ENCODE peak calls at places on chromosomes 5 and 9, in eight cellular contexts. One of them, this sample, is unnamed.

GRCh38 chr5:35859101-35859661 is 2.5 kb downstream of the IL7R start:
- DNase-seq in uterus: no peak
- DNase-seq in adrenal gland: no peak
- DNase-seq in GM23248: peak
- DNase-seq in heart right ventricle: no peak
- DNase-seq in Peyer's patch: no peak
- DNase-seq in PC-3: peak
- DNase-seq in aorta: no peak
- DNase-seq in this sample: no peak

GRCh38 chr9:128099932-128100491 is 27.5 kb downstream of the PTGES2 start:
- DNase-seq in uterus: peak
- DNase-seq in adrenal gland: no peak
- DNase-seq in GM23248: peak
- DNase-seq in heart right ventricle: no peak
- DNase-seq in Peyer's patch: peak
- DNase-seq in PC-3: no peak
- DNase-seq in aorta: peak
- DNase-seq in this sample: no peak

GRCh38 chr9:34653131-34653530 is 1.1 kb downstream of the IL11RA start:
- DNase-seq in uterus: no peak
- DNase-seq in adrenal gland: no peak
- DNase-seq in GM23248: peak
- DNase-seq in heart right ventricle: no peak
- DNase-seq in Peyer's patch: no peak
- DNase-seq in PC-3: no peak
- DNase-seq in aorta: no peak
- DNase-seq in this sample: no peak

GRCh38 chr5:176647870-176648466 is 684 bp downstream of the TSPAN17 start:
- DNase-seq in uterus: peak
- DNase-seq in adrenal gland: peak
- DNase-seq in GM23248: peak
- DNase-seq in heart right ventricle: peak
- DNase-seq in Peyer's patch: peak
- DNase-seq in PC-3: peak
- DNase-seq in aorta: peak
- DNase-seq in this sample: no peak

GRCh38 chr5:174725991-174726601 is 1.7 kb downstream of the MSX2 start:
- DNase-seq in uterus: no peak
- DNase-seq in adrenal gland: no peak
- DNase-seq in GM23248: no peak
- DNase-seq in heart right ventricle: no peak
- DNase-seq in Peyer's patch: no peak
- DNase-seq in PC-3: no peak
- DNase-seq in aorta: no peak
- DNase-seq in this sample: no peak

GRCh38 chr9:79623799-79624721 is 52.3 kb downstream of the TLE4 start:
- DNase-seq in uterus: no peak
- DNase-seq in adrenal gland: peak
- DNase-seq in GM23248: peak
- DNase-seq in heart right ventricle: peak
- DNase-seq in Peyer's patch: no peak
- DNase-seq in PC-3: peak
- DNase-seq in aorta: no peak
- DNase-seq in this sample: no peak

GRCh38 chr5:53399921-53400697 is 80.3 kb upstream of the FST start:
- DNase-seq in uterus: no peak
- DNase-seq in adrenal gland: no peak
- DNase-seq in GM23248: peak
- DNase-seq in heart right ventricle: no peak
- DNase-seq in Peyer's patch: no peak
- DNase-seq in PC-3: no peak
- DNase-seq in aorta: no peak
- DNase-seq in this sample: no peak

GRCh38 chr5:143412656-143413342 is 9.3 kb upstream of the NR3C1 start:
- DNase-seq in uterus: no peak
- DNase-seq in adrenal gland: no peak
- DNase-seq in GM23248: no peak
- DNase-seq in heart right ventricle: no peak
- DNase-seq in Peyer's patch: no peak
- DNase-seq in PC-3: no peak
- DNase-seq in aorta: no peak
- DNase-seq in this sample: no peak

GRCh38 chr9:87320485-87320884 is 177.2 kb upstream of the DAPK1 start:
- DNase-seq in uterus: no peak
- DNase-seq in adrenal gland: no peak
- DNase-seq in GM23248: no peak
- DNase-seq in heart right ventricle: no peak
- DNase-seq in Peyer's patch: no peak
- DNase-seq in PC-3: no peak
- DNase-seq in aorta: no peak
- DNase-seq in this sample: no peak

GRCh38 chr5:92565673-92566072 is 1015.3 kb downstream of the NR2F1-AS1 start:
- DNase-seq in uterus: no peak
- DNase-seq in adrenal gland: no peak
- DNase-seq in GM23248: no peak
- DNase-seq in heart right ventricle: no peak
- DNase-seq in Peyer's patch: no peak
- DNase-seq in PC-3: no peak
- DNase-seq in aorta: no peak
- DNase-seq in this sample: no peak

GRCh38 chr5:92566113-92566767 is 1014.8 kb downstream of the NR2F1-AS1 start:
- DNase-seq in uterus: no peak
- DNase-seq in adrenal gland: no peak
- DNase-seq in GM23248: no peak
- DNase-seq in heart right ventricle: no peak
- DNase-seq in Peyer's patch: no peak
- DNase-seq in PC-3: no peak
- DNase-seq in aorta: no peak
- DNase-seq in this sample: no peak

GRCh38 chr5:92567831-92568450 is 1013.1 kb downstream of the NR2F1-AS1 start:
- DNase-seq in uterus: no peak
- DNase-seq in adrenal gland: no peak
- DNase-seq in GM23248: no peak
- DNase-seq in heart right ventricle: no peak
- DNase-seq in Peyer's patch: no peak
- DNase-seq in PC-3: no peak
- DNase-seq in aorta: no peak
- DNase-seq in this sample: no peak

GRCh38 chr5:92574023-92574422 is 1007.0 kb downstream of the NR2F1-AS1 start:
- DNase-seq in uterus: no peak
- DNase-seq in adrenal gland: no peak
- DNase-seq in GM23248: no peak
- DNase-seq in heart right ventricle: no peak
- DNase-seq in Peyer's patch: no peak
- DNase-seq in PC-3: no peak
- DNase-seq in aorta: no peak
- DNase-seq in this sample: no peak

GRCh38 chr5:92568522-92568921 is 1012.5 kb downstream of the NR2F1-AS1 start:
- DNase-seq in uterus: no peak
- DNase-seq in adrenal gland: no peak
- DNase-seq in GM23248: no peak
- DNase-seq in heart right ventricle: no peak
- DNase-seq in Peyer's patch: no peak
- DNase-seq in PC-3: no peak
- DNase-seq in aorta: no peak
- DNase-seq in this sample: no peak
- H3K27ac ChIP-seq in uterus: no peak
- H3K27ac ChIP-seq in adrenal gland: no peak
- H3K27ac ChIP-seq in GM23248: no peak
- H3K27ac ChIP-seq in heart right ventricle: no peak
- H3K27ac ChIP-seq in Peyer's patch: no peak
- H3K27ac ChIP-seq in PC-3: no peak
- H3K27ac ChIP-seq in aorta: no peak
- H3K27ac ChIP-seq in this sample: no peak

GRCh38 chr5:138974227-138975063 is 99.3 kb upstream of the LRRTM2 start:
- DNase-seq in uterus: peak
- DNase-seq in adrenal gland: peak
- DNase-seq in GM23248: peak
- DNase-seq in heart right ventricle: peak
- DNase-seq in Peyer's patch: no peak
- DNase-seq in PC-3: no peak
- DNase-seq in aorta: no peak
- DNase-seq in this sample: peak

GRCh38 chr5:138972836-138973235 is 97.7 kb upstream of the LRRTM2 start:
- DNase-seq in uterus: no peak
- DNase-seq in adrenal gland: no peak
- DNase-seq in GM23248: no peak
- DNase-seq in heart right ventricle: no peak
- DNase-seq in Peyer's patch: no peak
- DNase-seq in PC-3: no peak
- DNase-seq in aorta: no peak
- DNase-seq in this sample: no peak

GRCh38 chr5:138969323-138970013 is 94.3 kb upstream of the LRRTM2 start:
- DNase-seq in uterus: no peak
- DNase-seq in adrenal gland: peak
- DNase-seq in GM23248: no peak
- DNase-seq in heart right ventricle: no peak
- DNase-seq in Peyer's patch: no peak
- DNase-seq in PC-3: no peak
- DNase-seq in aorta: no peak
- DNase-seq in this sample: no peak

GRCh38 chr5:138975098-138975847 is 100.1 kb upstream of the LRRTM2 start:
- DNase-seq in uterus: peak
- DNase-seq in adrenal gland: peak
- DNase-seq in GM23248: peak
- DNase-seq in heart right ventricle: peak
- DNase-seq in Peyer's patch: no peak
- DNase-seq in PC-3: no peak
- DNase-seq in aorta: no peak
- DNase-seq in this sample: peak

DNA sequence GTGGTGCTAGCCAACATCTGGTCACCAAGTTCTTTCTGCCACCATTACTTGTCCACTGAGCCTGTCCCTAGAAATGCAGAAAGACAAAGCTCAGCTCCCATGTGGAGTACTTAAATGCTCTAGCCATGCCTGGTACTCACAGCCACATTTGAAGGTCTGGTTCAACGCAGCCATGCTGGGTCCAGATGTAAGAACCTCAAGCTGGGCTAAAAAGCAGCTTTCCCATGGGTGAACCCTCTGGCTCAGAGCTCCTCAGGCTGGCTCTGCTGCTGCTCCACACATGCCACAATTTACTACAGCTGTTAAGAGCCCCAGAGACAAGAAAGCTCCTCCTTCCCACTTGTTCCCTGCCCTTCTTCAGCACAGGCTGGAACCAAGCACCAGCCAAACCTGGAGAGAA is 97.1 kb upstream of the LRRTM2 start:
- DNase-seq in uterus: no peak
- DNase-seq in adrenal gland: no peak
- DNase-seq in GM23248: peak
- DNase-seq in heart right ventricle: no peak
- DNase-seq in Peyer's patch: no peak
- DNase-seq in PC-3: no peak
- DNase-seq in aorta: no peak
- DNase-seq in this sample: no peak
- H3K27ac ChIP-seq in uterus: no peak
- H3K27ac ChIP-seq in adrenal gland: no peak
- H3K27ac ChIP-seq in GM23248: no peak
- H3K27ac ChIP-seq in heart right ventricle: peak
- H3K27ac ChIP-seq in Peyer's patch: no peak
- H3K27ac ChIP-seq in PC-3: no peak
- H3K27ac ChIP-seq in aorta: peak
- H3K27ac ChIP-seq in this sample: no peak

GRCh38 chr5:9785751-9786150 is 155.6 kb upstream of the TAS2R1 start:
- DNase-seq in uterus: no peak
- DNase-seq in adrenal gland: no peak
- DNase-seq in GM23248: no peak
- DNase-seq in heart right ventricle: no peak
- DNase-seq in Peyer's patch: no peak
- DNase-seq in PC-3: no peak
- DNase-seq in aorta: no peak
- DNase-seq in this sample: no peak

GRCh38 chr5:9786378-9787360 is 156.5 kb upstream of the TAS2R1 start:
- DNase-seq in uterus: no peak
- DNase-seq in adrenal gland: no peak
- DNase-seq in GM23248: no peak
- DNase-seq in heart right ventricle: no peak
- DNase-seq in Peyer's patch: no peak
- DNase-seq in PC-3: no peak
- DNase-seq in aorta: no peak
- DNase-seq in this sample: no peak

GRCh38 chr5:9790276-9790675 is 160.1 kb upstream of the TAS2R1 start:
- DNase-seq in uterus: no peak
- DNase-seq in adrenal gland: no peak
- DNase-seq in GM23248: peak
- DNase-seq in heart right ventricle: no peak
- DNase-seq in Peyer's patch: no peak
- DNase-seq in PC-3: no peak
- DNase-seq in aorta: no peak
- DNase-seq in this sample: no peak

GRCh38 chr5:9789818-9790217 is 159.7 kb upstream of the TAS2R1 start:
- DNase-seq in uterus: no peak
- DNase-seq in adrenal gland: no peak
- DNase-seq in GM23248: no peak
- DNase-seq in heart right ventricle: no peak
- DNase-seq in Peyer's patch: no peak
- DNase-seq in PC-3: no peak
- DNase-seq in aorta: no peak
- DNase-seq in this sample: no peak

DNA sequence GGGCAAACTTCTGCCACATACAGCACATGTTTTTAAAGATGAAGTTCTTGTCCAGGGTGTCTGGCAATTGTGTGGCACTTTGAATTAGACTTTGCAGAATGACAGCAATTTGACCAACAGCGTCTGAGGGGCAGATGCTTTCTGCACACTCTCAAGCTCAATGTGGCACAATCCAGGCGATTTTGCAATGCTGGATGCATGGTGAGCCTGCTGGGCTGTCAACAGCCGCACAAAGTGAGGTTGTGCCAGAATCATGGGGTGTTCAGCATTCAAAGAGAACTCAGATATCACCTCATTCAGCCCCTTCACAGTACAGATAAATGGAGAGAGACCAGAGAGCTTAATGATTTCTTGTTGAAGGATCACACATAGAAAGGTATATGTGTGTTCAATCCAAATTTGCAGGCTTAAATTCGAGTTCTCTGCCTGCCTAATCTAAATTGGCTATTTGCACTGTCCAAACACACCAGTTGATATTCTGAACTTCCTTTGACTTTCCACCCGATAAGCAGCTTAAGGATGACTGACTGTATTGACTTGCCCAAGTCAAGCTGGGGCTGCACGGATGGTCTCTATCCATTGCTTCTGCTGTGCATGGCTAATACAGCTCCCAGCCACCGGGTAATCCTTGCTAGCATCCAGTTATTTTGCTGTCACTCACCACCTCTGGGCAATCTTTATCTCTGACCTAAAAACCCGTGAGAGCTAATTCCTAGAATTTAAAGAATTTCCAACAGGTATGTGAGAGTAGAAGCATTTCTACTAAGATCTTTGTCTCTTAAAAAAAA is 157.9 kb upstream of the TAS2R1 start:
- DNase-seq in uterus: no peak
- DNase-seq in adrenal gland: no peak
- DNase-seq in GM23248: no peak
- DNase-seq in heart right ventricle: peak
- DNase-seq in Peyer's patch: no peak
- DNase-seq in PC-3: no peak
- DNase-seq in aorta: no peak
- DNase-seq in this sample: no peak
- H3K27ac ChIP-seq in uterus: no peak
- H3K27ac ChIP-seq in adrenal gland: no peak
- H3K27ac ChIP-seq in GM23248: no peak
- H3K27ac ChIP-seq in heart right ventricle: no peak
- H3K27ac ChIP-seq in Peyer's patch: no peak
- H3K27ac ChIP-seq in PC-3: no peak
- H3K27ac ChIP-seq in aorta: no peak
- H3K27ac ChIP-seq in this sample: no peak

GRCh38 chr9:127049044-127049443 is 73.4 kb downstream of the ANGPTL2 start:
- DNase-seq in uterus: peak
- DNase-seq in adrenal gland: peak
- DNase-seq in GM23248: peak
- DNase-seq in heart right ventricle: no peak
- DNase-seq in Peyer's patch: no peak
- DNase-seq in PC-3: peak
- DNase-seq in aorta: no peak
- DNase-seq in this sample: no peak
- H3K27ac ChIP-seq in uterus: peak
- H3K27ac ChIP-seq in adrenal gland: peak
- H3K27ac ChIP-seq in GM23248: peak
- H3K27ac ChIP-seq in heart right ventricle: peak
- H3K27ac ChIP-seq in Peyer's patch: no peak
- H3K27ac ChIP-seq in PC-3: peak
- H3K27ac ChIP-seq in aorta: no peak
- H3K27ac ChIP-seq in this sample: no peak

This sample was measured in caudate nucleus.